ENCODE peak calls at places on chromosomes 2 and 18, in four cellular contexts. P is colonic mucosa, B is lung, Q is aorta. W is an unnamed sample. For H3K36me3, the result is how much of the 10 kb centered on the place peaks cover.

GRCh38 chr18:48827321-48828200 is 123.2 kb downstream of the SMAD7 start:
- DNase-seq in Q (peak), B (no peak), P (no peak), W (peak)

GRCh38 chr2:203808041-203808750 is 59.4 kb upstream of the CTLA4 start:
- DNase-seq in P (no peak), B (no peak), Q (no peak), W (no peak)

GRCh38 chr2:101710690-101711318 is 13.3 kb downstream of the MAP4K4 start:
- DNase-seq in B (no peak), Q (no peak), P (no peak), W (no peak)

GRCh38 chr2:194054262-194054767 is 1602.7 kb upstream of the SLC39A10 start:
- DNase-seq in P (no peak), Q (no peak), B (no peak), W (no peak)

GRCh38 chr18:60506682-60507081 is 134.1 kb upstream of the MC4R start:
- DNase-seq in P (no peak), Q (no peak), B (no peak), W (no peak)

GRCh38 chr2:41414486-41415230 is 633.2 kb upstream of the PKDCC start:
- DNase-seq in B (no peak), Q (no peak), P (no peak), W (no peak)

GRCh38 chr18:8224576-8224975 is 384.7 kb upstream of the RAB12 start:
- DNase-seq in P (no peak), Q (no peak), B (no peak), W (no peak)

GRCh38 chr2:238202326-238203103 is 980 bp downstream of the ILKAP start:
- DNase-seq in B (no peak), Q (no peak), P (peak), W (no peak)

GRCh38 chr2:37827911-37828411 is 97.1 kb upstream of the RMDN2 start:
- DNase-seq in Q (no peak), P (no peak), B (no peak), W (peak)

GRCh38 chr2:168632733-168633132 is 169.7 kb upstream of the NOSTRIN start:
- DNase-seq in B (no peak), P (no peak), Q (no peak), W (peak)

GRCh38 chr2:232878855-232879617 is 9.0 kb downstream of the SNORC start:
- DNase-seq in B (no peak), P (no peak), Q (no peak), W (no peak)

GRCh38 chr2:160279813-160280465 is 79.9 kb upstream of the ITGB6 start:
- DNase-seq in B (no peak), Q (no peak), P (no peak), W (no peak)

GRCh38 chr2:120858764-120859525 is 123.3 kb downstream of the GLI2 start:
- DNase-seq in P (no peak), Q (peak), B (no peak), W (no peak)

GRCh38 chr2:176789751-176790150 is 422.8 kb upstream of the HNRNPA3 start:
- DNase-seq in Q (no peak), B (no peak), P (no peak), W (no peak)

GRCh38 chr2:45128580-45128997 is 119.3 kb upstream of the SIX2 start:
- DNase-seq in Q (peak), P (no peak), B (no peak), W (peak)

GRCh38 chr2:73037947-73038585 is 33.4 kb downstream of the SFXN5 start:
- DNase-seq in Q (no peak), B (no peak), P (no peak), W (no peak)

DNA sequence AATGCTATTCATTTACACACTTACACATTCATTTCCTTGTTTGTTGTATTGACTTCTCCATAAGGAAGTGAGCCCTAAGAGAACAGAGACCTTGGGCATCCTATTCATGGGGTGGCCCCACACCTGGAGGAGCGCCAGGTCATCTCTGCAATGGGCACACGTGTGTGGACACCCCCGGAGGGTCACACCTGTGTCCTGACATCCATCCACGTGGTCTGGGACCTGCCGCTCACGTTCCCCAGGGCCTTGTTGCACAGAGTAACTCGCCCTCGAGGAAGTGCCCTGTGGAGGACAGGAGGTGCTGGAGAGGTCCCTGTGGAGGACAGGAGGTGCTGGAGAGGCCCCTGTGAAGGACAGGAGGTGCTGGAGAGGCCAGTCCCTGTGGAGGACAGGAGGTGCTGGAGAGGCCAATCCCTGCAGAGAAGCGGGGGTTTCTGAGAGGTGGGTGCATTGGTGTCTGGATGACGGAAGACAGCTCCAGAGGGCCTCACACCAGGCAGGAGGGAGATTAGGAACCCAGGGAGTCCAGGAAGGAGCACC is 73.2 kb upstream of the GPC1 start:
- DNase-seq in B (no peak), P (no peak), Q (peak), W (no peak)
- H3K4me3 ChIP-seq in B (no peak), P (no peak), Q (no peak), W (no peak)

DNA sequence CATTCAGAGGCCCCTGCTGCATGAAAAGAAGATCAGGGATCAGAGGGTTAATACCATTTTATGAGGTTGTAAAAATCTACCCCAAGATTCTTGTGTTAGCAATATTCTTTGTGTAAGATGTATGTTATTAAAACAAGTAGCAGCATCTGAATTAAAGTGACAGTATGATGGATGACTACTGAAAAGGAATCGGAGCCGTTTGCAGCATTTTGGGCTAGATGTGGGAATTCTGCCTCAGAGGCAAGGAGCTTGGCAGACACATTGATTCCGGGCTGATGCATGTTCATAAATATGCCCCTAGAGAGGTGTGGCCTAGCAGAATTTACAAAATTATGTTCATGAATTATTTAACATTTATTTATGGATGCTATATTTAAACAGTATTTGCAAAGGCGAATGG is 389.0 kb upstream of the ETAA1 start:
- DNase-seq in P (no peak), B (no peak), Q (no peak), W (no peak)
- H3K36me3 ChIP-seq in P (under half), B (under half), Q (under half), W (under half)

GRCh38 chr2:222427606-222428320 is 3.4 kb downstream of the SGPP2 start:
- DNase-seq in Q (no peak), P (peak), B (no peak), W (no peak)
- H3K4me3 ChIP-seq in Q (no peak), P (no peak), B (no peak), W (no peak)

GRCh38 chr2:241501551-241501950 is 6.8 kb downstream of the STK25 start:
- DNase-seq in P (no peak), Q (no peak), B (no peak), W (no peak)
- H3K36me3 ChIP-seq in P (under half), Q (under half), B (under half), W (half or more)

GRCh38 chr18:22452226-22452668 is 34.5 kb upstream of the CTAGE1 start:
- DNase-seq in B (no peak), P (no peak), Q (no peak), W (no peak)
- H3K4me3 ChIP-seq in B (no peak), P (no peak), Q (no peak), W (no peak)

GRCh38 chr2:165895974-165896373 is 57.6 kb downstream of the TTC21B start:
- DNase-seq in Q (no peak), B (no peak), P (no peak), W (no peak)
- H3K36me3 ChIP-seq in Q (under half), B (under half), P (under half), W (under half)

DNA sequence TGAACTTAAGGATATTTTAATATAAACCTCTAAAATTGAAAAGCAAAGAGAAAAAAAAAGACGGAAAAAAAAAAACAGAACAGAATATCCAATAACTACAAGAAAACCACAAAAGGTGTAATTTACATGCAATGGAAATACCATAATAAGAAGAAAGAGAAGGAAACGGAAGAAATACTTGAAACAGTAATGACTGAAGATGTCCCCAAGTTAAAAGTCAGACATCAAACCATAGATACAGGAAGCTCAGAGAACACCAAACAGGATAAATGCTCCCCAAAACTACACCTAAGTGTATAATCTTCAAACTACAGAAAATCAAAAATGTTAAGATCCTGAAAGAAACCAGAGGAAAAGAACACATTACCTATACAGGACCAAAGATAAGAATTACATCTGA is 39.2 kb downstream of the FBXO15 start:
- DNase-seq in P (no peak), B (no peak), Q (no peak), W (no peak)
- H3K4me3 ChIP-seq in P (no peak), B (no peak), Q (no peak), W (no peak)

W was measured in heart right ventricle.